ENCODE peak calls at places on chromosomes 1 and 21, in six cellular contexts. M is GM23248, C is endothelial cell of umbilical vein, L is cardiac muscle cell, Z is breast epithelium, X is left ventricle myocardium inferior. K is an unnamed sample.

GRCh38 chr1:172499636-172500141 is 33.3 kb upstream of the SUCO start:
- DNase-seq in M (peak), C (no peak), L (no peak), Z (no peak), X (no peak), K (no peak)

GRCh38 chr1:226823643-226824042 is 46.8 kb upstream of the PSEN2 start:
- DNase-seq in M (no peak), C (no peak), L (no peak), Z (no peak), X (no peak), K (no peak)

GRCh38 chr1:77499466-77499865 is 183.0 kb downstream of the ZZZ3 start:
- DNase-seq in M (no peak), C (no peak), L (no peak), Z (no peak), X (no peak), K (no peak)

GRCh38 chr1:11628767-11629166 is 25.5 kb downstream of the FBXO2 start:
- DNase-seq in M (no peak), C (no peak), L (no peak), Z (no peak), X (no peak), K (no peak)

GRCh38 chr1:170910273-170910672 is 25.1 kb upstream of the MROH9 start:
- DNase-seq in M (peak), C (peak), L (no peak), Z (no peak), X (no peak), K (no peak)

GRCh38 chr1:50633465-50633864 is 210.2 kb upstream of the DMRTA2 start:
- DNase-seq in M (no peak), C (no peak), L (peak), Z (no peak), X (no peak), K (no peak)

GRCh38 chr1:18110968-18111367 is 3.4 kb downstream of the IGSF21 start:
- DNase-seq in M (no peak), C (no peak), L (no peak), Z (no peak), X (peak), K (no peak)

GRCh38 chr1:119771016-119771415 is 2.3 kb upstream of the HMGCS2 start:
- DNase-seq in M (peak), C (peak), L (peak), Z (no peak), X (peak), K (no peak)

GRCh38 chr1:3642921-3643675 is 6.8 kb downstream of the WRAP73 start:
- DNase-seq in M (no peak), C (no peak), L (no peak), Z (peak), X (no peak), K (no peak)

GRCh38 chr1:161727343-161727924 is 6.1 kb downstream of the FCRLB start:
- DNase-seq in M (peak), C (no peak), L (no peak), Z (no peak), X (no peak), K (no peak)

GRCh38 chr1:243713470-243714186 is 136.4 kb downstream of the AKT3 start:
- DNase-seq in M (peak), C (no peak), L (peak), Z (no peak), X (no peak), K (no peak)

GRCh38 chr21:26732442-26733221 is 112.6 kb downstream of the ADAMTS1 start:
- DNase-seq in M (peak), C (peak), L (peak), Z (no peak), X (no peak), K (no peak)

GRCh38 chr1:226085675-226086074 is 23.2 kb downstream of the H3-3A start:
- DNase-seq in M (no peak), C (no peak), L (no peak), Z (no peak), X (no peak), K (no peak)

GRCh38 chr1:68327414-68327813 is 95.1 kb upstream of the WLS start:
- DNase-seq in M (no peak), C (peak), L (no peak), Z (no peak), X (no peak), K (no peak)

GRCh38 chr1:40806724-40807675 is 23.4 kb downstream of the KCNQ4 start:
- DNase-seq in M (no peak), C (no peak), L (peak), Z (no peak), X (peak), K (no peak)

GRCh38 chr1:153976819-153977249 is 640 bp downstream of the JTB start:
- DNase-seq in M (no peak), C (no peak), L (no peak), Z (no peak), X (no peak), K (no peak)

GRCh38 chr1:167440345-167440744 is 78.0 kb downstream of the CD247 start:
- DNase-seq in M (no peak), C (no peak), L (no peak), Z (no peak), X (no peak), K (no peak)

GRCh38 chr1:228809621-228810313 is 74.5 kb downstream of the RHOU start:
- DNase-seq in M (no peak), C (no peak), L (no peak), Z (no peak), X (no peak), K (no peak)

GRCh38 chr1:206787956-206788355 is 15.7 kb upstream of the IL10 start:
- DNase-seq in M (no peak), C (no peak), L (no peak), Z (no peak), X (no peak), K (no peak)

GRCh38 chr1:168295715-168296114 is 15.0 kb downstream of the TBX19 start:
- DNase-seq in M (no peak), C (no peak), L (peak), Z (no peak), X (no peak), K (no peak)

GRCh38 chr1:224503161-224504118 is 68.8 kb upstream of the WDR26 start:
- DNase-seq in M (peak), C (peak), L (peak), Z (peak), X (peak), K (peak)

GRCh38 chr1:117606608-117607261 is 887 bp downstream of the TENT5C start:
- DNase-seq in M (peak), C (no peak), L (peak), Z (peak), X (no peak), K (no peak)

GRCh38 chr1:203612932-203613682 is 13.5 kb upstream of the ATP2B4 start:
- DNase-seq in M (no peak), C (no peak), L (no peak), Z (no peak), X (no peak), K (no peak)

GRCh38 chr21:34869541-34869940 is 179.6 kb downstream of the RUNX1 start:
- DNase-seq in M (peak), C (no peak), L (no peak), Z (no peak), X (no peak), K (no peak)

GRCh38 chr1:171743014-171743870 is 1.4 kb upstream of the VAMP4 start:
- DNase-seq in M (peak), C (peak), L (peak), Z (no peak), X (no peak), K (no peak)

GRCh38 chr1:55618203-55618602 is 403.0 kb upstream of the USP24 start:
- DNase-seq in M (no peak), C (no peak), L (no peak), Z (no peak), X (no peak), K (no peak)

GRCh38 chr1:245546875-245547274 is 392.1 kb downstream of the KIF26B start:
- DNase-seq in M (no peak), C (no peak), L (no peak), Z (no peak), X (no peak), K (no peak)

GRCh38 chr1:61426254-61426653 is 298.7 kb downstream of the TM2D1 start:
- DNase-seq in M (no peak), C (no peak), L (no peak), Z (no peak), X (peak), K (no peak)

GRCh38 chr1:54403808-54404261 is 2.4 kb downstream of the SSBP3 start:
- DNase-seq in M (peak), C (peak), L (no peak), Z (no peak), X (no peak), K (no peak)

GRCh38 chr1:54404939-54405880 is 984 bp downstream of the SSBP3 start:
- DNase-seq in M (peak), C (peak), L (peak), Z (no peak), X (peak), K (no peak)

GRCh38 chr1:54402896-54403295 is 3.3 kb downstream of the SSBP3 start:
- DNase-seq in M (peak), C (no peak), L (peak), Z (no peak), X (no peak), K (no peak)

GRCh38 chr1:54403377-54403776 is 2.8 kb downstream of the SSBP3 start:
- DNase-seq in M (no peak), C (no peak), L (no peak), Z (no peak), X (no peak), K (no peak)

GRCh38 chr1:54404263-54404662 is 1.9 kb downstream of the SSBP3 start:
- DNase-seq in M (no peak), C (no peak), L (no peak), Z (no peak), X (no peak), K (no peak)
- H3K27ac ChIP-seq in M (peak), C (peak), L (peak), Z (peak), X (peak), K (peak)

GRCh38 chr1:180925471-180926051 is 12.9 kb downstream of the KIAA1614 start:
- DNase-seq in M (no peak), C (no peak), L (no peak), Z (no peak), X (no peak), K (no peak)
- H3K27ac ChIP-seq in M (no peak), C (no peak), L (peak), Z (no peak), X (peak), K (no peak)

GRCh38 chr1:155256101-155256852 is 994 bp upstream of the ENTREP3 start:
- DNase-seq in M (peak), C (no peak), L (no peak), Z (no peak), X (no peak), K (no peak)
- H3K27ac ChIP-seq in M (peak), C (peak), L (peak), Z (peak), X (peak), K (peak)

GRCh38 chr1:44808938-44809917 is 905 bp downstream of the BTBD19 start:
- DNase-seq in M (peak), C (peak), L (no peak), Z (peak), X (peak), K (no peak)

GRCh38 chr1:44811234-44811633 is 2.9 kb downstream of the BTBD19 start:
- DNase-seq in M (no peak), C (peak), L (no peak), Z (peak), X (peak), K (no peak)

GRCh38 chr1:44810101-44810761 is 1.9 kb downstream of the BTBD19 start:
- DNase-seq in M (no peak), C (peak), L (no peak), Z (peak), X (peak), K (no peak)

GRCh38 chr1:44812822-44813543 is 4.7 kb downstream of the BTBD19 start:
- DNase-seq in M (no peak), C (no peak), L (no peak), Z (peak), X (peak), K (no peak)

DNA sequence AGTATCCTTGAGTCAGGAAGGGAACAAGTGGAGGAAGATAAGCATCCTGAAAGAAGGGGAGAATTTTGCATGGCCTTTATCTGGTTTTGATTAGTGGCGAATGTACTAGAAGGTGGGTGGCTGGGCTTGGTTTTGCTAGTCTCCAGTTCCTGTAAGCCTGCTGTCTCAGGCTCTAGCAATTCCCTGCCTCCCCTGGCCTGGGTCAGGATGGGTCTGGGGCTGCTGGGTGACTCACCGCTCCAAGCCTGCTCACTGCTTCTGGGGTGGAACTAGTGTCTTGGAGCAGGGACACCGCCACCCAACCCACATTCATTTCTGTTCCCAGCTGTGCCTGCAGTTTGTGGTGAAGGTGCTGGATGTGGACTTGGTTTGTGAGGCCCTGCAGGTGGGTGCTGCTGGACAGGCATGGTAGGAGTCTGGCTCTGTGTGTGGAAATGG is 3.4 kb downstream of the BTBD19 start:
- DNase-seq in M (peak), C (peak), L (no peak), Z (peak), X (peak), K (no peak)
- H3K27ac ChIP-seq in M (peak), C (peak), L (peak), Z (peak), X (peak), K (peak)

GRCh38 chr1:53025034-53025777 is 36.8 kb upstream of the PODN start:
- DNase-seq in M (peak), C (peak), L (peak), Z (no peak), X (peak), K (no peak)

GRCh38 chr1:53022179-53022578 is 39.8 kb upstream of the PODN start:
- DNase-seq in M (no peak), C (no peak), L (no peak), Z (no peak), X (no peak), K (no peak)

GRCh38 chr1:53024117-53024516 is 37.9 kb upstream of the PODN start:
- DNase-seq in M (no peak), C (no peak), L (no peak), Z (no peak), X (no peak), K (no peak)

GRCh38 chr1:53016705-53017104 is 45.3 kb upstream of the PODN start:
- DNase-seq in M (peak), C (no peak), L (no peak), Z (no peak), X (no peak), K (no peak)

DNA sequence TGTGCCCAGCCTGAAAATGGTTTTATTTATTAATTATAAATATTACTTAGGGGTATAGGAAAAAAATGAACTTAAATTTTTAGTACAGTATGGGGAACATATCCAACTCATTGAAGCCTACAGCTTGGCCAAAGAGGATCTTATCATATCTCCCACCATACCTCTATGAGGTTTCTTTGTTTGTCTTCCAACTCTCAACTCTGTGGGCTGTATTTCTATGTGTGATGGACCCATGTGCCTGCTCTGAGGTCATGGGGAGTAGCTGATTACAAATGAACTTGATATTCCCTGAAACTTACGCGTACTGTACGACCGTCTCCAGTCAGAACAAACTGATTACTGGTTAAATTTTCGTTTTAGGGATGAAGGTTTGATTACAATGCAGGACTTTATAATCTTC is 41.4 kb upstream of the PODN start:
- DNase-seq in M (no peak), C (no peak), L (no peak), Z (no peak), X (no peak), K (no peak)
- H3K27ac ChIP-seq in M (no peak), C (no peak), L (no peak), Z (no peak), X (no peak), K (no peak)

GRCh38 chr1:36787312-36787711 is 247.0 kb downstream of the GRIK3 start:
- DNase-seq in M (no peak), C (no peak), L (no peak), Z (no peak), X (no peak), K (no peak)
- H3K27ac ChIP-seq in M (no peak), C (no peak), L (no peak), Z (no peak), X (no peak), K (no peak)

GRCh38 chr1:145872421-145872891 is 13.2 kb downstream of the ANKRD35 start:
- DNase-seq in M (peak), C (no peak), L (no peak), Z (no peak), X (peak), K (no peak)
- H3K27ac ChIP-seq in M (peak), C (no peak), L (no peak), Z (peak), X (peak), K (peak)

DNA sequence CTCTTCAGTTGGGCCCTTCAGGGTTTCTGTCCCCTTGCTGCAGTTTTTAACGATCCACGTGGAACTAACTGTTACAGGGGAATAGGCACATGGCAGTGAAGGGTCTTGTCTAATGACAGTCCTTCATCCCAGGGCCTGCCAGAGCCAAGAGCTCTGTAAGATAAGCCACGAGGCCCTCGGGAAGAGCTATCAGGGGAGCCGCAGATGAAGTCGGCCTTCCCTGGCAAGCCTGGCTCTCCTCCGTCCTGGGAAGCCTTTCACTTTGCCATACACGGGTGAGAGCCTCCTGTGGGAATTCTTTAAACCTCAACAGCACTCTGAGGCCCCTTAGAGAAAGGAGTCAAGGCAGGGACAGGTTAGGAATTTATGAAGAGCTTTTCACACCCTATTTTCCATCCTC is 29.0 kb downstream of the ACP6 start:
- DNase-seq in M (peak), C (no peak), L (peak), Z (no peak), X (no peak), K (no peak)
- H3K27ac ChIP-seq in M (no peak), C (no peak), L (peak), Z (no peak), X (no peak), K (no peak)

GRCh38 chr1:47618830-47619229 is 181.0 kb downstream of the FOXD2 start:
- DNase-seq in M (no peak), C (no peak), L (peak), Z (no peak), X (no peak), K (no peak)

GRCh38 chr1:47616906-47617305 is 179.1 kb downstream of the FOXD2 start:
- DNase-seq in M (no peak), C (no peak), L (no peak), Z (no peak), X (no peak), K (no peak)

GRCh38 chr1:47616036-47616435 is 178.2 kb downstream of the FOXD2 start:
- DNase-seq in M (no peak), C (no peak), L (no peak), Z (no peak), X (no peak), K (no peak)

GRCh38 chr1:47618222-47618720 is 180.4 kb downstream of the FOXD2 start:
- DNase-seq in M (no peak), C (no peak), L (no peak), Z (no peak), X (no peak), K (no peak)

GRCh38 chr1:47617381-47618221 is 179.8 kb downstream of the FOXD2 start:
- DNase-seq in M (no peak), C (no peak), L (no peak), Z (no peak), X (no peak), K (no peak)
- H3K27ac ChIP-seq in M (no peak), C (no peak), L (no peak), Z (no peak), X (no peak), K (no peak)

K was measured in thoracic aorta.